ENCODE peak calls at places on chromosome 21, in eight cellular contexts. A, F, M, E, Y, P, I and G are unnamed samples. For H3K4me1, the result is how much of the 10 kb centered on the place peaks cover.

GRCh38 chr21:20968391-20968790 is 29.8 kb upstream of the NCAM2 start:
- DNase-seq in A (no peak), F (no peak), M (no peak), E (no peak), Y (no peak), P (no peak), I (no peak), G (no peak)

GRCh38 chr21:41350436-41351155 is 11.2 kb upstream of the MX2 start:
- DNase-seq in A (no peak), F (no peak), M (no peak), E (no peak), Y (no peak), P (peak), I (no peak), G (no peak)

GRCh38 chr21:23131177-23131576 is 2133.0 kb downstream of the NCAM2 start:
- DNase-seq in A (no peak), F (no peak), M (no peak), E (no peak), Y (no peak), P (no peak), I (no peak), G (no peak)

GRCh38 chr21:17461014-17461413 is 51.8 kb upstream of the CXADR start:
- DNase-seq in A (no peak), F (no peak), M (no peak), E (no peak), Y (no peak), P (no peak), I (no peak), G (no peak)

GRCh38 chr21:17514124-17514481 is 1.3 kb downstream of the CXADR start:
- DNase-seq in A (peak), F (no peak), M (no peak), E (no peak), Y (no peak), P (no peak), I (no peak), G (no peak)

GRCh38 chr21:39651206-39651605 is 38.5 kb downstream of the B3GALT5 start:
- DNase-seq in A (no peak), F (no peak), M (no peak), E (no peak), Y (no peak), P (no peak), I (no peak), G (no peak)

GRCh38 chr21:21897275-21897883 is 899.2 kb downstream of the NCAM2 start:
- DNase-seq in A (no peak), F (no peak), M (no peak), E (no peak), Y (no peak), P (no peak), I (no peak), G (no peak)

GRCh38 chr21:36976882-36977651 is 10.6 kb upstream of the HLCS start:
- DNase-seq in A (no peak), F (peak), M (no peak), E (peak), Y (no peak), P (no peak), I (no peak), G (peak)

GRCh38 chr21:14673649-14674048 is 127.5 kb upstream of the SAMSN1 start:
- DNase-seq in A (no peak), F (no peak), M (no peak), E (peak), Y (no peak), P (no peak), I (no peak), G (no peak)

GRCh38 chr21:41566500-41567014 is 58.6 kb upstream of the TMPRSS2 start:
- DNase-seq in A (no peak), F (no peak), M (no peak), E (no peak), Y (no peak), P (no peak), I (no peak), G (no peak)

GRCh38 chr21:20902511-20902910 is 95.7 kb upstream of the NCAM2 start:
- DNase-seq in A (no peak), F (no peak), M (no peak), E (no peak), Y (no peak), P (no peak), I (no peak), G (no peak)

GRCh38 chr21:14862794-14863720 is 201.7 kb downstream of the NRIP1 start:
- DNase-seq in A (no peak), F (no peak), M (no peak), E (peak), Y (no peak), P (no peak), I (no peak), G (no peak)

GRCh38 chr21:15327637-15328265 is 263.0 kb upstream of the NRIP1 start:
- DNase-seq in A (no peak), F (no peak), M (no peak), E (no peak), Y (no peak), P (no peak), I (no peak), G (no peak)

GRCh38 chr21:16419188-16419874 is 689.5 kb downstream of the USP25 start:
- DNase-seq in A (no peak), F (no peak), M (peak), E (no peak), Y (peak), P (peak), I (peak), G (peak)

GRCh38 chr21:14675774-14676530 is 129.8 kb upstream of the SAMSN1 start:
- DNase-seq in A (no peak), F (peak), M (no peak), E (no peak), Y (no peak), P (no peak), I (no peak), G (no peak)

GRCh38 chr21:38503588-38503987 is 5.3 kb upstream of the ERG start:
- DNase-seq in A (no peak), F (no peak), M (no peak), E (no peak), Y (no peak), P (peak), I (no peak), G (no peak)

GRCh38 chr21:14737922-14738321 is 191.8 kb upstream of the SAMSN1 start:
- DNase-seq in A (no peak), F (no peak), M (no peak), E (no peak), Y (peak), P (no peak), I (no peak), G (no peak)

GRCh38 chr21:21183092-21183491 is 184.9 kb downstream of the NCAM2 start:
- DNase-seq in A (no peak), F (no peak), M (no peak), E (no peak), Y (no peak), P (no peak), I (no peak), G (no peak)

GRCh38 chr21:29454179-29454578 is 155.5 kb downstream of the BACH1 start:
- DNase-seq in A (no peak), F (no peak), M (no peak), E (no peak), Y (no peak), P (no peak), I (no peak), G (no peak)

GRCh38 chr21:27248791-27249190 is 281.9 kb upstream of the ADAMTS5 start:
- DNase-seq in A (no peak), F (no peak), M (no peak), E (no peak), Y (no peak), P (no peak), I (no peak), G (no peak)

GRCh38 chr21:36132691-36133090 is 2.2 kb upstream of the CBR3 start:
- DNase-seq in A (no peak), F (no peak), M (peak), E (no peak), Y (no peak), P (no peak), I (no peak), G (no peak)

GRCh38 chr21:39451332-39452206 is at the start of gene SH3BGR:
- DNase-seq in A (peak), F (no peak), M (peak), E (peak), Y (no peak), P (no peak), I (peak), G (no peak)

GRCh38 chr21:22597660-22598255 is 1599.5 kb downstream of the NCAM2 start:
- DNase-seq in A (no peak), F (no peak), M (no peak), E (no peak), Y (no peak), P (no peak), I (no peak), G (no peak)

GRCh38 chr21:38178653-38179503 is 77.9 kb upstream of the KCNJ15 start:
- DNase-seq in A (no peak), F (no peak), M (no peak), E (no peak), Y (no peak), P (peak), I (no peak), G (no peak)

GRCh38 chr21:37459575-37459974 is 93.0 kb downstream of the DYRK1A start:
- DNase-seq in A (no peak), F (no peak), M (no peak), E (no peak), Y (no peak), P (no peak), I (no peak), G (no peak)

GRCh38 chr21:8988696-8989095 is 1532.7 kb upstream of the TPTE start:
- DNase-seq in A (no peak), F (no peak), M (no peak), E (no peak), Y (no peak), P (peak), I (no peak), G (no peak)

GRCh38 chr21:28410264-28410663 is 582.4 kb downstream of the LTN1 start:
- DNase-seq in A (no peak), F (no peak), M (no peak), E (no peak), Y (no peak), P (no peak), I (no peak), G (no peak)

GRCh38 chr21:28627691-28628090 is 365.0 kb downstream of the LTN1 start:
- DNase-seq in A (no peak), F (no peak), M (no peak), E (no peak), Y (no peak), P (no peak), I (no peak), G (no peak)

GRCh38 chr21:30719401-30719800 is 824 bp upstream of the KRTAP21-3 start:
- DNase-seq in A (no peak), F (no peak), M (no peak), E (no peak), Y (no peak), P (no peak), I (no peak), G (no peak)

GRCh38 chr21:38798481-38798882 is 7.2 kb upstream of the ETS2 start:
- DNase-seq in A (no peak), F (no peak), M (no peak), E (peak), Y (peak), P (no peak), I (no peak), G (no peak)

GRCh38 chr21:29350246-29350779 is 51.6 kb downstream of the BACH1 start:
- DNase-seq in A (no peak), F (no peak), M (no peak), E (no peak), Y (no peak), P (no peak), I (no peak), G (no peak)

GRCh38 chr21:15247613-15248012 is 182.8 kb upstream of the NRIP1 start:
- DNase-seq in A (no peak), F (no peak), M (no peak), E (no peak), Y (no peak), P (no peak), I (no peak), G (no peak)

GRCh38 chr21:16366207-16366606 is 636.4 kb downstream of the USP25 start:
- DNase-seq in A (no peak), F (no peak), M (no peak), E (no peak), Y (no peak), P (no peak), I (no peak), G (no peak)

GRCh38 chr21:38223893-38224540 is 32.8 kb upstream of the KCNJ15 start:
- DNase-seq in A (no peak), F (no peak), M (no peak), E (no peak), Y (no peak), P (peak), I (no peak), G (no peak)

GRCh38 chr21:22585558-22585957 is 1587.3 kb downstream of the NCAM2 start:
- DNase-seq in A (no peak), F (no peak), M (no peak), E (no peak), Y (no peak), P (no peak), I (no peak), G (no peak)

GRCh38 chr21:39188521-39189139 is 5.4 kb upstream of the PSMG1 start:
- DNase-seq in A (no peak), F (no peak), M (no peak), E (no peak), Y (no peak), P (no peak), I (no peak), G (no peak)

GRCh38 chr21:36707763-36708511 is 9.0 kb downstream of the SIM2 start:
- DNase-seq in A (no peak), F (no peak), M (peak), E (no peak), Y (no peak), P (no peak), I (no peak), G (no peak)

GRCh38 chr21:38631171-38631570 is 132.9 kb upstream of the ERG start:
- DNase-seq in A (no peak), F (no peak), M (no peak), E (no peak), Y (no peak), P (no peak), I (no peak), G (no peak)

DNA sequence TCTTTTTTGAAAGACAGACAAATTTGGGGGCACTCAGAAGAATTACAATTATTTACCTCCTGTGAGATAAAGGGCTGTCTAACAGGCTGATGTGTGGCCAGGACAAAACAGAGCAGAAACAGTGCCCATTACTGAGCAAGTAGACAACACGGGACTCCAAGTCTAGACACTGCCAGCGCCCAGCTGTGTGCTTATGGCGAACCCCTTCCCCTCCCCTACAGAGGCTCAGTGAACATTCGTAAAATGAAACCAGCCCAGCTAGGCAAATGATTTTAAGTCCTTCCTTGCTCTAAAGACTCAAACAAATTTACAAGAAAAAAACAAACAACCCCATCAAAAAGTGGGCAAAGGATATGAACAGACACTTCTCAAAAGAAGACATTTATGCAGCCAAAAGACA is 91.1 kb downstream of the RUNX1 start:
- DNase-seq in A (no peak), F (no peak), M (no peak), E (no peak), Y (no peak), P (no peak), I (no peak), G (no peak)
- H3K4me1 ChIP-seq in A (under half), F (under half), M (under half), E (under half), Y (under half), P (under half), I (under half), G (under half)

DNA sequence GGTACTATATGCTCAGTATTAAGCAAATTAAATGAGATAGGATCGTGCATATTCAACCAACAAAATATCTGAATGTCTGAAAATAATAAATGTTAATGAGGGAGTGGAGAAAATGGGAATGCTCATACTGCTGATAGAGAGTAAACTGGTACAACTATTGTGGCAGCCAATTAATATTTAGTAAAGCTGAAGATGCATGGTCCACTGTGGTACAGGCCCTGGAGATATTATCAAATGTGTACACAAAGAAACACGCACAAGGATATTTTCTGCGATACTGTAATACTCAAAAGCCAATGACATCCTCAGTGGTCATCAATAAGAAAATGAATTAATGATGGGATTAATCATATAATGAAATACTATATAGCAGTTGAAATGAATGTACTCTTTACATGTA is 25.1 kb downstream of the MRPL39 start:
- DNase-seq in A (no peak), F (no peak), M (no peak), E (no peak), Y (no peak), P (no peak), I (no peak), G (no peak)
- TF ChIP-seq POLR2A in A (no peak), F (peak), M (no peak), E (no peak), Y (no peak), P (no peak), I (no peak), G (no peak)

DNA sequence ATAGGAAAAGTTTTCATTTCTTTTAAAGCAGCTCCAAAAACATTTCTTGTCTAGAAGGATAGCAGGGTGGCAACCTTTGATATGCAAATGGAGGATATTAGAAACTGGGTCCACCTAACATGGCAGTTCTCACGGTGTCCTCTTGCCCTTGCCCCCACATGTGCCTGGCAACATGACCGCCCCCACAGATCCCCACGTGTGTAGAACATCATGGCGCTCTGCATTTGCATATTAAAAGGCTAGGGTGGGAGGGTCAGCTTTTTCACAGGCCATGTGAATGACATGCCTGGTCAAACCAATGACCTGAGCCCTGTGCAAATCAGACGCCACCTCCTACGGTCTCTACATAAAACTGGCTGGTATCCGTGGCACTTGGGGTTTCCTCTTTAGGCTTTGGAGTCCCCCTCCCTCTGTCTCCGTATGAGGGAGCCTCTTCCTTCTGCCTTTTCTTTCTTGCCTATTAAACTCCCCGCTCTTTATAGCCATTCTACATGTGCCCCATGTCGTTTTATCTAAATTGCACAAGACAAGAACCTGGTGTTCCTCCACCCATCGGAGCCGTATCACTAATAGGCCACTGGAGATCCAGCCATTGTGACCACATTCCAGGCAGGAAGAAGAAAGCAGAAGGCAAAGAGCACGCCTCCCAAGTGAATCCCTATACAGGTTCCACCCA is 71.3 kb downstream of the WDR4 start:
- DNase-seq in A (no peak), F (no peak), M (no peak), E (no peak), Y (no peak), P (peak), I (no peak), G (no peak)
- TF ChIP-seq EP300 in A (no peak), F (no peak), M (no peak), E (no peak), Y (no peak), P (no peak), I (no peak), G (no peak)

DNA sequence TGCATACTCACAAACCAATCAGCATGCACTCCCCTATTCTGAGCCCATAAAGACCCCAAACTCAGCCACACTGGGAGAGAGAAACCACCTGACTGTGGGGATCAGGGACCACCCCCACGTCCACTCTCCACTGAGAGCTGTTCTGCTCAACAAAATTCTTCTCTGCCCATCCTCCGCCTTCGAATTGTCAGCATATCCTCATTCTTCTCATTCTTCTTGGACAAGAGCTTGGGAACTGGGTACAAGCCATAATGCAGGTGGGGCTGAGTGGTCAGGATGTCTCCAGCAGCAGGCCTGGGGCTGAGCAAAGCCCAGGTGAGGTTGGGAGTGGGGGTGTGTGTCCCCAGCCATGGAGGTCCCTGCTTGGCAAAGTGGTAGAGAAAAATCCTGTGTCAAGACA is 34.6 kb upstream of the IFNGR2 start:
- DNase-seq in A (no peak), F (no peak), M (no peak), E (no peak), Y (no peak), P (no peak), I (no peak), G (no peak)
- H3K4me1 ChIP-seq in A (under half), F (under half), M (under half), E (under half), Y (under half), P (under half), I (under half), G (under half)

GRCh38 chr21:46474365-46474764 is 15.7 kb downstream of the DIP2A start:
- DNase-seq in A (no peak), F (no peak), M (no peak), E (no peak), Y (no peak), P (no peak), I (no peak), G (no peak)

GRCh38 chr21:46469275-46469674 is 10.6 kb downstream of the DIP2A start:
- DNase-seq in A (no peak), F (no peak), M (no peak), E (no peak), Y (no peak), P (no peak), I (no peak), G (no peak)

GRCh38 chr21:46475296-46475695 is 16.6 kb downstream of the DIP2A start:
- DNase-seq in A (no peak), F (no peak), M (no peak), E (no peak), Y (no peak), P (no peak), I (no peak), G (no peak)

GRCh38 chr21:46471514-46471913 is 12.8 kb downstream of the DIP2A start:
- DNase-seq in A (no peak), F (no peak), M (no peak), E (no peak), Y (no peak), P (no peak), I (no peak), G (no peak)

GRCh38 chr21:46472246-46472645 is 13.6 kb downstream of the DIP2A start:
- DNase-seq in A (no peak), F (no peak), M (no peak), E (no peak), Y (no peak), P (no peak), I (no peak), G (no peak)
- TF ChIP-seq POLR2A in A (no peak), F (no peak), M (no peak), E (peak), Y (no peak), P (no peak), I (no peak), G (no peak)

GRCh38 chr21:31750843-31751242 is 18.9 kb upstream of the SCAF4 start:
- DNase-seq in A (no peak), F (no peak), M (no peak), E (peak), Y (no peak), P (no peak), I (no peak), G (no peak)
- TF ChIP-seq EP300 in A (no peak), F (no peak), M (no peak), E (no peak), Y (no peak), P (no peak), I (no peak), G (no peak)

GRCh38 chr21:45078877-45079281 is 4.5 kb downstream of the ADARB1 start:
- DNase-seq in A (no peak), F (no peak), M (peak), E (no peak), Y (peak), P (no peak), I (no peak), G (no peak)
- H3K4me1 ChIP-seq in A (under half), F (under half), M (half or more), E (under half), Y (under half), P (half or more), I (under half), G (under half)